ENCODE peak calls at places on chromosomes 4 and X, in four cellular contexts. J, I, D and V are unnamed samples.

GRCh38 chrX:134174273-134174660 is 62.7 kb upstream of the CCDC160 start:
- DNase-seq in J (no peak), D (no peak), I (no peak), V (no peak)

GRCh38 chrX:129772796-129773431 is 6.8 kb upstream of the SASH3 start:
- DNase-seq in I (peak), D (no peak), J (peak), V (no peak)

GRCh38 chr4:112325522-112325921 is 28.4 kb downstream of the ALPK1 start:
- DNase-seq in I (no peak), D (no peak), J (no peak), V (no peak)

GRCh38 chr4:140756292-140757219 is at the start of gene TBC1D9:
- DNase-seq in J (peak), D (peak), I (peak), V (peak)

GRCh38 chrX:41734530-41734929 is 10.5 kb downstream of the GPR82 start:
- DNase-seq in J (no peak), D (peak), I (no peak), V (peak)

GRCh38 chrX:45229348-45229747 is 28.7 kb upstream of the DIPK2B start:
- DNase-seq in D (no peak), I (no peak), J (no peak), V (no peak)

GRCh38 chrX:71910526-71911022 is at the start of gene NHSL2:
- DNase-seq in I (no peak), D (no peak), J (no peak), V (no peak)

GRCh38 chr4:155539746-155540145 is 126.9 kb upstream of the GUCY1A1 start:
- DNase-seq in I (no peak), J (no peak), D (no peak), V (no peak)

GRCh38 chrX:101385795-101386541 is at the start of gene BTK:
- DNase-seq in J (no peak), D (no peak), I (peak), V (no peak)
- TF ChIP-seq POLR2A in J (no peak), D (no peak), I (no peak), V (no peak)

DNA sequence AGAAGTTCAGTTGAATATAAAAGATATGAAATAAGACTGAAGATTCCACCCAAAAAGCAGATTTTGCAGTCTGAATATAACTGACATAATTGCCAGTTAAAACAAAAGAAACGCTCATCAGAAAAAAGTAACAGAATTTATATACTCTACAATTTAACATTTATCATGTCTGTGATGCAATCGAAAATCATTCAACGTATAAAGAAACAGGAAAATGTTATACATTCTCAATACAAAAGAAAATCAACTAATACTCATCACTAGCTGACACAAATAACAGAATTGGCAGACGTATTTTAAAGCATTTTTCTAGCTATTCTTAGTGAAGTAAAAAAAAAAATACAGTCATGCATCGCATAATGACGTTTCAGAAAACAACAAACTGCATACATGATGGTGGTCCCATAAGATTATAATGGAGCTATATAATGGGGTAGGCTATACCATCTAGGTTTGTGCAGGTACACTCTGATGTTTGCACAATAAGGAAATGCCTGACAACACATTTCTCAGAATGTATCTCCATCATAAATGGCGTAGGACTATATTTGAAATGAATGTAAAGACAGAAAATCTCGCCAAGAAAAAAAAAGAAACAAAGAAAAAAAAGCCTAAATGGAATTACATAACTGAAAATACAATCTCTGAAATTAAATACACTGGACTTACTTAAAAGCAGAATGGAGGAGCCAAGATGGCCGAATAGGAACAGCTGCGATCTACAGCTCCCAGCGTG is 34.3 kb downstream of the OR13H1 start:
- DNase-seq in D (no peak), J (no peak), I (no peak), V (peak)
- TF ChIP-seq POLR2A in D (no peak), J (no peak), I (no peak), V (no peak)

GRCh38 chrX:1385824-1386223 is 6.1 kb downstream of the SLC25A6 start:
- DNase-seq in I (no peak), J (peak), D (no peak), V (no peak)

GRCh38 chrX:1378306-1378758 is 13.6 kb downstream of the SLC25A6 start:
- DNase-seq in J (peak), I (no peak), D (no peak), V (no peak)

GRCh38 chrX:1385251-1385794 is 6.6 kb downstream of the SLC25A6 start:
- DNase-seq in J (peak), D (no peak), I (no peak), V (no peak)

GRCh38 chrX:1384738-1385250 is 7.1 kb downstream of the SLC25A6 start:
- DNase-seq in I (no peak), J (peak), D (no peak), V (no peak)

GRCh38 chrX:1380672-1381233 is 11.2 kb downstream of the SLC25A6 start:
- DNase-seq in D (no peak), I (no peak), J (no peak), V (no peak)
- TF ChIP-seq POLR2A in D (no peak), I (peak), J (no peak), V (no peak)

DNA sequence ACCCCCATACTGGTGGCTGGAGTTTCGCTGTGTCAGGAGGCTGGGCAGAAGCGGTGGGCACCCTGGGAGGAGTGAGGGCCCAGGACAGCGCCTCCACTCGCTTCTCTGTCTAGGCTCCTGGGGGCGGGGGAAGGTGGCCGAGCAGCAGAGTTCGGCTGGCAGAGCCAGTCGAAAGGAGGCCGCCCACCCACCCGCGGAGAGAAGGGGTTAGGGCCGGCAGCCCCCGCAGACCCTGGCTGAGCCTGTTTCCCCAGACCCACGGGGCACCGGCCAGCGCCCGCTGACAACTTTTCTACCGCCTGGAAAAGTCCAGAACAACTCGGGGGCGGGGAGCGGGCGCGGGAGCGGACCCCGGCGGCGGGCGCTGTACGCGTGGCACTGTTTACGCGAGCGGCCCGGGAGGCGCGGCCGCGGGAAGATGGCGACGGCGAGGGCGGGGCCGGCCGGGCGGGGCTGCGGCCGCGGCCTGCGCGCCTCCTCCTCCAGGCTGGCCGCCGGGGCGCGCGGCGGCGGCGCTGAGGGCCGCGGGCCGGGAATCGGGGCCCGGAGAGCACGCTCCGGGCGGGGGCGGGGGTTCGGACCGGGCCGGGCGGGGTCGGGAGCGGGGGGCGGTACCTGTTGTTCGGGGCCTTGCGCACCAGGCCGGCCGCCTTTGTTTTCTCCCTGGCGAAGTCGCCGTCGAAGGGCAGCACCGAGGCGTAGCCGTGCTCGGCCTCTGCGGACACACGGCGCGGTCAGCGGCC is 628 bp downstream of the MXD4 start:
- DNase-seq in D (no peak), I (peak), J (peak), V (peak)
- TF ChIP-seq POLR2A in D (no peak), I (no peak), J (no peak), V (no peak)